ENCODE peak calls at places on chromosome 7, in eight cellular contexts. Z is NCI-H345; F is NCI-H1436; P is NCI-H1048; T is HFFc6; A is HCT116; J is GM12892; E is stimulated activated CD8-positive, alpha-beta memory T cell treated with anti-CD3 and anti-CD28 coated beads, Interleukin-4, amount 100 ng/mL, for 4 hours. D is an unnamed sample.

GRCh38 chr7:121360564-121360963 is 31.8 kb downstream of the WNT16 start:
- DNase-seq in Z (no peak), F (no peak), P (no peak), T (no peak), A (no peak), J (no peak), E (no peak), D (no peak)

GRCh38 chr7:154777023-154777422 is 225.9 kb downstream of the PAXIP1 start:
- DNase-seq in Z (no peak), F (no peak), P (no peak), T (peak), A (peak), J (no peak), E (no peak), D (no peak)

GRCh38 chr7:64618785-64619456 is 47.0 kb upstream of the ZNF107 start:
- DNase-seq in Z (peak), F (peak), P (peak), T (peak), A (peak), J (no peak), E (no peak), D (peak)

GRCh38 chr7:151721236-151721635 is 155.7 kb downstream of the PRKAG2 start:
- DNase-seq in Z (no peak), F (no peak), P (no peak), T (no peak), A (no peak), J (no peak), E (no peak), D (no peak)

GRCh38 chr7:40341836-40342235 is 207.0 kb downstream of the SUGCT start:
- DNase-seq in Z (no peak), F (no peak), P (no peak), T (no peak), A (no peak), J (no peak), E (no peak), D (no peak)

GRCh38 chr7:100126931-100127865 is at the start of gene MBLAC1:
- DNase-seq in Z (peak), F (peak), P (peak), T (peak), A (peak), J (peak), E (peak), D (peak)

GRCh38 chr7:140084972-140085371 is 22.2 kb upstream of the PARP12 start:
- DNase-seq in Z (no peak), F (no peak), P (no peak), T (no peak), A (no peak), J (peak), E (no peak), D (no peak)

GRCh38 chr7:47682874-47683273 is 101.0 kb upstream of the TNS3 start:
- DNase-seq in Z (no peak), F (no peak), P (no peak), T (no peak), A (no peak), J (no peak), E (no peak), D (no peak)

GRCh38 chr7:121608785-121609184 is 212.7 kb upstream of the FAM3C start:
- DNase-seq in Z (no peak), F (peak), P (no peak), T (no peak), A (no peak), J (no peak), E (no peak), D (peak)

GRCh38 chr7:154726368-154726767 is 276.6 kb downstream of the PAXIP1 start:
- DNase-seq in Z (no peak), F (no peak), P (no peak), T (no peak), A (no peak), J (no peak), E (no peak), D (no peak)

GRCh38 chr7:116271980-116272886 is 61.9 kb downstream of the TES start:
- DNase-seq in Z (no peak), F (no peak), P (no peak), T (peak), A (peak), J (no peak), E (no peak), D (no peak)

GRCh38 chr7:35185908-35186731 is 67.8 kb downstream of the TBX20 start:
- DNase-seq in Z (peak), F (peak), P (no peak), T (no peak), A (no peak), J (no peak), E (no peak), D (peak)

GRCh38 chr7:33129806-33130153 is 416 bp downstream of the BBS9 start:
- DNase-seq in Z (peak), F (no peak), P (no peak), T (no peak), A (no peak), J (no peak), E (no peak), D (peak)

GRCh38 chr7:25583655-25584054 is 355.4 kb upstream of the NPVF start:
- DNase-seq in Z (no peak), F (no peak), P (no peak), T (no peak), A (no peak), J (no peak), E (no peak), D (no peak)

GRCh38 chr7:13880789-13881188 is 108.7 kb downstream of the ETV1 start:
- DNase-seq in Z (no peak), F (no peak), P (no peak), T (peak), A (peak), J (no peak), E (no peak), D (no peak)

GRCh38 chr7:1729773-1730172 is 59.7 kb downstream of the ELFN1 start:
- DNase-seq in Z (peak), F (no peak), P (no peak), T (no peak), A (no peak), J (no peak), E (no peak), D (no peak)

GRCh38 chr7:158292948-158293347 is 294.7 kb downstream of the PTPRN2 start:
- DNase-seq in Z (no peak), F (no peak), P (no peak), T (no peak), A (no peak), J (no peak), E (no peak), D (no peak)

GRCh38 chr7:131381069-131381838 is 53.6 kb downstream of the MKLN1 start:
- DNase-seq in Z (no peak), F (no peak), P (no peak), T (peak), A (no peak), J (no peak), E (no peak), D (no peak)

GRCh38 chr7:82362129-82362528 is 81.4 kb downstream of the CACNA2D1 start:
- DNase-seq in Z (peak), F (no peak), P (no peak), T (peak), A (no peak), J (no peak), E (no peak), D (no peak)

GRCh38 chr7:101121996-101122932 is 4.6 kb upstream of the SERPINE1 start:
- DNase-seq in Z (no peak), F (no peak), P (no peak), T (peak), A (peak), J (peak), E (no peak), D (no peak)

GRCh38 chr7:23544913-23545354 is 13.2 kb upstream of the TRA2A start:
- DNase-seq in Z (peak), F (peak), P (peak), T (peak), A (peak), J (no peak), E (no peak), D (peak)

GRCh38 chr7:95772298-95772770 is at the start of gene DYNC1I1:
- DNase-seq in Z (peak), F (peak), P (peak), T (no peak), A (no peak), J (peak), E (no peak), D (peak)

GRCh38 chr7:42843209-42843800 is 68.6 kb downstream of the C7orf25 start:
- DNase-seq in Z (peak), F (no peak), P (no peak), T (no peak), A (peak), J (no peak), E (no peak), D (peak)

GRCh38 chr7:129845972-129846327 is 106.8 kb downstream of the UBE2H start:
- DNase-seq in Z (no peak), F (no peak), P (no peak), T (peak), A (peak), J (no peak), E (no peak), D (no peak)

GRCh38 chr7:92699560-92699959 is 109.4 kb upstream of the FAM133B start:
- DNase-seq in Z (no peak), F (no peak), P (no peak), T (peak), A (no peak), J (no peak), E (no peak), D (no peak)

GRCh38 chr7:85234746-85235145 is 47.9 kb upstream of the SEMA3D start:
- DNase-seq in Z (no peak), F (no peak), P (no peak), T (no peak), A (no peak), J (no peak), E (no peak), D (no peak)